ENCODE peak calls at places on chromosomes 7 and 10, in nine cellular contexts. T is endothelial cell, D is left ventricle myocardium inferior, O is GM12864, U is endothelial cell of umbilical vein, N is epithelial cell of proximal tubule, M is neural crest cell, V is heart left ventricle, B is ascending aorta. A is an unnamed sample.

GRCh38 chr10:114987995-114988394 is 50.0 kb downstream of the TRUB1 start:
- DNase-seq in M (no peak), O (no peak), T (no peak), B (no peak), D (no peak), N (no peak), V (no peak), U (peak; percentile 41), A (no peak)

GRCh38 chr7:27606270-27607209 is 56.1 kb downstream of the HIBADH start:
- DNase-seq in O (no peak), M (no peak), N (peak; percentile 33), B (no peak), V (no peak), D (no peak), T (no peak), U (peak; percentile 89), A (no peak)

GRCh38 chr7:122626785-122627184 is 72.1 kb downstream of the RNF133 start:
- DNase-seq in T (no peak), M (no peak), O (no peak), D (no peak), N (no peak), V (no peak), U (peak; percentile 13), B (no peak), A (no peak)

GRCh38 chr10:95445223-95445836 is 115.8 kb downstream of the SORBS1 start:
- DNase-seq in N (peak; percentile 75), U (peak; percentile 84), T (no peak), M (no peak), V (peak; percentile 85), B (peak; percentile 96), D (peak; percentile 81), O (no peak), A (no peak)

GRCh38 chr10:128512767-128513166 is 386.5 kb upstream of the MKI67 start:
- DNase-seq in M (no peak), U (no peak), B (no peak), D (no peak), V (no peak), N (no peak), O (no peak), T (no peak), A (no peak)

GRCh38 chr10:62742447-62743105 is 61.9 kb upstream of the ADO start:
- DNase-seq in V (no peak), O (no peak), B (no peak), D (no peak), T (no peak), M (no peak), U (no peak), N (no peak), A (peak; percentile 22)

GRCh38 chr7:28979791-28980190 is 21.7 kb upstream of the TRIL start:
- DNase-seq in V (peak; percentile 52), T (no peak), D (peak; percentile 52), O (no peak), B (no peak), U (no peak), N (no peak), M (no peak), A (no peak)

GRCh38 chr10:71433983-71434744 is 37.4 kb downstream of the CDH23 start:
- DNase-seq in D (no peak), T (no peak), V (no peak), U (no peak), M (no peak), B (peak; percentile 49), O (no peak), N (no peak), A (no peak)

GRCh38 chr10:71268247-71268691 is 50.8 kb upstream of the SLC29A3 start:
- DNase-seq in O (no peak), B (peak; percentile 70), V (peak; percentile 50), U (no peak), T (no peak), D (no peak), M (no peak), N (no peak), A (no peak)

GRCh38 chr7:101112233-101112632 is 14.7 kb upstream of the SERPINE1 start:
- DNase-seq in O (no peak), U (peak; percentile 100), T (no peak), D (peak; percentile 77), V (peak; percentile 63), N (peak; percentile 67), B (peak; percentile 82), M (no peak), A (no peak)

GRCh38 chr10:55476129-55476528 is 675.1 kb upstream of the PCDH15 start:
- DNase-seq in U (no peak), M (no peak), D (no peak), N (no peak), V (no peak), B (no peak), T (no peak), O (no peak), A (no peak)

GRCh38 chr7:101817031-101817929 is at the start of gene CUX1:
- DNase-seq in V (peak; percentile 25), T (peak; percentile 33), M (peak; percentile 30), N (no peak), B (peak; percentile 68), O (no peak), D (no peak), U (no peak), A (peak; percentile 73)

GRCh38 chr10:77500754-77501151 is 136.9 kb downstream of the KCNMA1 start:
- DNase-seq in U (no peak), M (no peak), T (no peak), D (no peak), N (no peak), V (no peak), O (no peak), B (no peak), A (no peak)

GRCh38 chr10:77977016-77977415 is 50.5 kb upstream of the DLG5 start:
- DNase-seq in B (no peak), O (no peak), D (no peak), T (no peak), M (no peak), U (no peak), V (no peak), N (no peak), A (no peak)

DNA sequence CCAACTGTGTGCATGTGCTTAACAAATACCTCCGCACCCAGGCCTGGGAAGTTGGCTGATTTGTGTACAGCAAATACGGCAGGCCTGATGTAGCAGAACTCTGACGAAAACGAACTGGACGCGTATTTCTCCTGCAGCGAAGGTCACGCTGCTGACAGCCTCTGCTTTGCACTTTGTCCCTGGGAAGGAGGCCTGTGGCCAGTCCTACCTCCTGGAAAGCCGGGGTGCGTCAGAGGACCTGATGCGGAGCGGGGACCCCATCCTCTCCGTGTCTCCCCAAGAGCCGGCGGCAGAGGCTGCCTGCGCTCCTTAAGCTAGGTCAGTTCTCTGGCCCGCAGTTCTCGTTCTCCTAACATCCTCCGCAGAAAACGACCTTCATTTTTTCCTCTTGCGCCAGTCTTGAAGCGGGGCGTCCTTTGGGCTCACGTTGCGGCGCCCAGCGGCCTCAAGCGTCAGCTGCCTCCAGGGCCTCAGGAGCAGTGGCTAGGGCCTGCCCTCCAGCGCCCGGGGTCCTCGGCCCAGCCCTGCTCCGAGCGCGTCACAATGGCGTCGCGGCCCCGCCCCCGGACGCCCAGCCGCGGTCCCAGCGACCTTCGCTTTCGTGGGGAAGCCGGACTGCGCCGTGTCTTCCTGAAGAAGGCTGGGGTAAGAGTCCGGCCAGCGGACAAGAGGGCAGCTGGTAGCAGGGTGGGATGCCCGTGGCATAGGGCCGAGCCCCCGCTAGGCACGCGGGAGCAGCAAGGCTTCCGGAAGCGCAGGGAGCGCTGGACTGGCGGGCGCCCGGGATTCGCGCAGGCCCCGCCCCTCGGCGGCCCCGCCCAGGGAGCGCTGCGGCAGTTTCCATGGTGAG is at the start of gene ZNF487:
- DNase-seq in V (peak; percentile 90), O (no peak), T (peak; percentile 92), N (peak; percentile 20), M (peak; percentile 78), D (peak; percentile 90), B (peak; percentile 95), U (peak; percentile 90), A (peak; percentile 95)
- TF ChIP-seq CTCF in V (no peak), O (peak; percentile 12), T (no peak), N (no peak), M (no peak), D (peak; percentile 35), B (peak; percentile 12), U (no peak), A (peak; percentile 45)

GRCh38 chr10:113820507-113820906 is 33.4 kb downstream of the DCLRE1A start:
- DNase-seq in M (peak; percentile 23), N (no peak), V (no peak), B (no peak), T (peak; percentile 59), D (no peak), U (peak; percentile 4), O (no peak), A (no peak)
- TF ChIP-seq CTCF in M (no peak), N (peak; percentile 26), V (no peak), B (no peak), T (peak; percentile 31), D (no peak), U (no peak), O (peak; percentile 36), A (peak; percentile 4)

GRCh38 chr10:29535778-29536459 is 98.9 kb downstream of the SVIL start:
- DNase-seq in D (no peak), V (no peak), O (no peak), B (no peak), N (no peak), T (no peak), M (no peak), U (no peak), A (no peak)
- TF ChIP-seq CTCF in D (no peak), V (no peak), O (no peak), B (no peak), N (no peak), T (no peak), M (no peak), U (no peak), A (no peak)

GRCh38 chr7:128880791-128881457 is 18.3 kb downstream of the ATP6V1F start:
- DNase-seq in N (no peak), M (no peak), D (peak; percentile 11), T (no peak), B (no peak), O (no peak), V (no peak), U (no peak), A (no peak)

GRCh38 chr7:128879939-128880746 is 17.5 kb downstream of the ATP6V1F start:
- DNase-seq in N (no peak), B (no peak), V (peak; percentile 70), M (peak; percentile 75), O (no peak), T (peak; percentile 80), D (peak; percentile 63), U (peak; percentile 51), A (peak; percentile 72)

GRCh38 chr7:128878226-128879105 is 15.8 kb downstream of the ATP6V1F start:
- DNase-seq in M (no peak), O (no peak), N (no peak), T (no peak), D (peak; percentile 6), U (no peak), V (no peak), B (no peak), A (no peak)

GRCh38 chr7:128877756-128878120 is 15.1 kb downstream of the ATP6V1F start:
- DNase-seq in N (no peak), T (no peak), V (no peak), D (no peak), M (no peak), O (no peak), B (no peak), U (no peak), A (no peak)

DNA sequence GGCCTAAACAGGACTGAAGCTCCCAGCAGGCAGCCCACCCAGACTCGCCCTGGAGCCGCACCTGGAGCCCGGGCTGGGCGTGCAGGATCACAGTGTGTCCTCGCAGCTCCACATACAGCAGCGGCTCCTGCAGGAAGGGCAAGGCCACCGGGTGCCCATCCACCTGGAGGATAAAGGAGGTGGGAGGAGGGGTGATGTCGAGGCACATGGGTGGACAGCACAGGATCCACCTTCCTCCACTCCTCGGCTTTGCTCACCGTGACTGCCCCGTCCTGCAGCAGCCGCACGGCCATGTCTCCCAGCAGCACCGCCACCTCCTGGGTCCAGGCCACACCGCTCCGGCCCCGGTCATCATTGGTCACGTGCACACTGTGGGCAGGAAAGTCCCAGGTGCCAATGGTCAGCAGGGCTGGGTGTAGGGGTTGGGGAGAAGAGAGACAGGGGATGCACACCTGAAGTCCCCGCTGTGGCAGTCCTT is 16.8 kb downstream of the ATP6V1F start:
- DNase-seq in V (no peak), U (no peak), B (no peak), T (no peak), O (no peak), M (no peak), D (peak; percentile 14), N (no peak), A (no peak)
- TF ChIP-seq CTCF in V (no peak), U (no peak), B (no peak), T (no peak), O (no peak), M (no peak), D (no peak), N (no peak), A (no peak)

A was measured in GM20000.